ENCODE peak calls at places on chromosomes 6 and 20, in nine cellular contexts. G is suprapubic skin, H is stomach, Z is HepG2, R is breast epithelium, C is HCT116, Q is endothelial cell of umbilical vein, N is H1, F is spleen. I is an unnamed sample. For H3K4me1, the result is how much of the 10 kb centered on the place peaks cover.

GRCh38 chr20:40689100-40689942 is at the start of gene MAFB:
- DNase-seq in N (peak), Z (peak), Q (peak), G (peak), F (peak), H (peak), C (no peak), R (peak), I (peak)

GRCh38 chr6:73290435-73290834 is 27.4 kb upstream of the KHDC1 start:
- DNase-seq in F (no peak), R (no peak), N (no peak), G (no peak), Q (peak), Z (no peak), H (no peak), C (no peak), I (no peak)

GRCh38 chr6:137051790-137052472 is 7.2 kb upstream of the IL20RA start:
- DNase-seq in Q (no peak), R (no peak), H (no peak), C (peak), F (no peak), Z (peak), G (no peak), N (no peak), I (no peak)

GRCh38 chr20:1130058-1130694 is 11.8 kb downstream of the PSMF1 start:
- DNase-seq in Z (no peak), N (no peak), R (no peak), C (no peak), G (no peak), H (no peak), Q (no peak), F (no peak), I (no peak)

GRCh38 chr20:32484221-32485125 is 100.7 kb downstream of the NOL4L start:
- DNase-seq in C (no peak), N (peak), Q (peak), G (peak), F (peak), R (no peak), H (peak), Z (no peak), I (peak)

GRCh38 chr6:2871102-2871501 is 29.4 kb upstream of the SERPINB1 start:
- DNase-seq in F (no peak), G (no peak), Z (no peak), C (no peak), R (no peak), H (no peak), Q (no peak), N (no peak), I (no peak)

GRCh38 chr6:36487698-36488097 is 44.9 kb downstream of the KCTD20 start:
- DNase-seq in R (no peak), C (no peak), H (no peak), N (no peak), G (no peak), F (no peak), Q (no peak), Z (no peak), I (no peak)

GRCh38 chr6:52049252-52050050 is 38.0 kb downstream of the PKHD1 start:
- DNase-seq in G (no peak), N (no peak), C (peak), Q (peak), F (no peak), H (no peak), Z (peak), R (no peak), I (no peak)

GRCh38 chr20:341682-342081 is 5.2 kb upstream of the NRSN2 start:
- DNase-seq in C (peak), Z (peak), H (no peak), N (no peak), F (no peak), Q (peak), G (no peak), R (no peak), I (no peak)

GRCh38 chr6:7846971-7847818 is 63.4 kb downstream of the TXNDC5 start:
- DNase-seq in F (no peak), G (no peak), Z (no peak), C (no peak), H (no peak), N (no peak), R (no peak), Q (peak), I (no peak)

GRCh38 chr20:34388678-34389077 is 25.6 kb downstream of the ITCH start:
- DNase-seq in C (no peak), R (no peak), Z (no peak), G (no peak), H (no peak), F (no peak), Q (no peak), N (no peak), I (no peak)
- H3K4me1 ChIP-seq in C (half or more), R (under half), Z (under half), G (under half), H (half or more), F (half or more), Q (under half), N (under half), I (under half)

DNA sequence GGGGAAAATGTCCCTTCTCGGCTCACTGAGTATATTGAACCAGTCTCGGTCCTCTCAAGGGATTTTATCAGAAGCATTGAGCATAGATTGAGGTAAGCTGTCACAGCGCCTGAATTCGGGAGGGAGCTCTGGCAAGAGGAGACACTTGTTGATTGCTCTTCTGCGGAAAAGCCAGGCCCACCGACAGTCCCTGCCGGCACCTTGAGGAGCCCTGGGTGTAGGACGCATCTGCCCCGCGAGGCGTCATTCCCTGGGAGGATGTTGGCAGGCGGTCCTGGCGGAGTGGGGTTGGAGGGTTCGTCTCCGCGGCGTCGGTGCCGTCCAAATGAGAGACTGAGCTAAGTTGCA is 829 bp downstream of the FBXO9 start:
- DNase-seq in Q (peak), Z (no peak), R (peak), F (peak), N (no peak), C (no peak), H (peak), G (peak), I (peak)
- TF ChIP-seq POLR2A in Q (no peak), Z (no peak), R (no peak), F (no peak), N (no peak), C (no peak), H (no peak), G (no peak), I (no peak)

DNA sequence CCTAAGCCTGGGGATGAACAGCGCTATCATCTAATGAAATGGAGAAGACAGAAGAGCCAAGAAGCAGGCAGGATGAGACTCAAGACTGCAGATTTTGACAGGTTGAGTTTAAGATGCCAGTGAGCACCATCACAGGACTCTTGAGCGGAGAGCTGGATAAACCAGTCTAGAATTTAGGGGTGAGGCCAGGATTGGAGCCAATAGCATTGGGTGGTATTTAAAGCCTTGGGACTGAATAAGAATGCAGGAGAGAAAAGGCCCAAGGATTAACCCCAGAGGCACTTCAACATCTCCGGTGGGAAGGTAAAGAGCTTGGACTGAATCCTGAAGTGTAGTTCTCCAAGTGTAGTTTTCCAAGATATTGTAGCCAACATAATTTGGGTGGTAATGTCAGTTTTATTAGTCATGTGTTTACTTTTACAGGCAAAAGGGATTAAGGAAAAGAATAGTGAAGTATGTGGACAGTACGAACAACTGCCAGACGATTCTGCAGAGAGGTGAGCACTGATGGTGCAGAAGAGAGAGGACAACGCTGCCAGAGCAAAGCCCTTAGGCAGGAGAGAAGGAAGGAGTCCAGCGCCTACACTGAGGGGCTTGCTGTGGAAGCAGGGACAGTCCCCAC is 85.2 kb downstream of the DTNBP1 start:
- DNase-seq in Z (no peak), H (no peak), Q (no peak), F (no peak), R (no peak), C (no peak), G (no peak), N (no peak), I (no peak)
- TF ChIP-seq POLR2AphosphoS5 in Z (no peak), H (no peak), Q (no peak), F (no peak), R (no peak), C (no peak), G (no peak), N (no peak), I (no peak)

DNA sequence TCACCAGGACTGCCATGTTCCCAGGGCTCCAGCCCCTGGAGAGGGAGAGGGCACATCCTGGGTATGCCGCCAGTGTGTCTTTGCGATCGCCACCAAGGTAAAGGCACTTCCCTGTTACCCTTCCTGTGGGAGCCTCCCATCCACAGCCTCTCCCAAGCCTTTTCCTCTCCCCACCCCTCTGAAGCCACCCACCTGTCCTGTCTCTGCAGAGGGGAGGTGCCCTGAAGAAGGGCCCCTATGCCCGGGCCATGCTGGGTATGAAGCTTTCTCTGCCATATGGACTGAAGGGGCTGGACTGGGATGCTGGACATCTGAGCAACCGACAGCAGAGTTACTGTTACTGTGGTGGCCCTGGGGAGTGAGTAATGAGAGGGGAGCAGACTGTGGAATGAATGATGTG is 2.4 kb downstream of the PHF1 start:
- DNase-seq in F (peak), H (no peak), C (no peak), Q (no peak), R (no peak), N (no peak), Z (no peak), G (no peak), I (no peak)
- H3K4me1 ChIP-seq in F (half or more), H (half or more), C (under half), Q (under half), R (under half), N (under half), Z (under half), G (half or more), I (half or more)

DNA sequence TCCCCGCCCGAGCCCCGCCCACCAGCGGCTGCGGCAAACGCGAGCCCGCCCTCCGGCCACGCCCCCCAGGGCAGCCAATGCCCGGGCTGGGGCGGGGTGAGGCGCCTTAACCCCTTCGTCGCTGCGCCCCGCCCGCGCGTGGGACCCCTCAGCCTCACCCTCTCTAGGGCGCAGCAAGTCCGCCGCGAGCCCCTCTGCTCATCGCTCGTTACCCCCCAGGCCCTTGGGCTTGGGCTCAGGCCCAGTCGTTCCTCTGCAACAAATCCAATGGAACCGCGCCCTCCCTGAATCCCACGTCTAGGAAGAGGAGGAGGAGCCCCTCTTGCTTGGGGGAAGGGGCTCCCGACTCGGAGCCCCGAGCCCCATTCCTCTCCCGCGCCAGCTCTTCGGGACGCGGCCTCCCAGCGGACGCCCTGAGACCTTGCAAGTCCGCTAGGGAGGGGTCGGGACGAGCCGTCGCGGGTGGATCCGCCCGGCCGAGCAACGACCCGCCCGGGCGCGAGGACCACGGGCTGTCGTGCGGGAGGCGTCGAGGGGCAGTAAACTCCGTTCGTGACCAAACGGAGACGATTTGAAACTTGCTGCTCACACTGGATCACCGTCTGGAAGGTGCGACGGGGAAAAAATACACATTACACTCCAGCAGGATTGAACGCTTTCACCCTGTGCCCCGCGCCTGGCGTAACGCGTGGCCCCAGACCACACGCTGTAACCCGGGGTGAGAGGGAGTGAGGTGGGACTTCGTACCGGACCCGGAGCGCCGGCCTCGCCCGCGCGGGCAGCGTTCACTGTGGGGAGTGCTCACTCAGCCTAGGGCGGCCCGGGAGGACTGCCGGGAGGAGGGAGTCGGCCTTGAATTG is 463 bp upstream of the LZTS3 start:
- DNase-seq in Z (peak), N (peak), Q (peak), C (peak), G (peak), F (peak), R (peak), H (peak), I (peak)
- TF ChIP-seq POLR2A in Z (peak), N (peak), Q (peak), C (peak), G (no peak), F (no peak), R (no peak), H (no peak), I (no peak)